ENCODE peak calls at places on chromosome 17, in ten cellular contexts. E, M, S, W, R, L, K, N, Q and C are unnamed samples.

GRCh38 chr17:47076171-47076570 is 97.1 kb upstream of the RPRML start:
- DNase-seq in E (no peak), R (no peak), K (peak; percentile 23), M (no peak), N (no peak), S (no peak), L (no peak), Q (no peak), W (no peak), C (no peak)

GRCh38 chr17:622356-622755 is 92.3 kb downstream of the VPS53 start:
- DNase-seq in S (no peak), N (no peak), R (no peak), K (peak; percentile 85), E (no peak), L (no peak), W (no peak), M (peak; percentile 55), Q (no peak), C (no peak)

GRCh38 chr17:491086-492014 is 138.7 kb upstream of the RPH3AL start:
- DNase-seq in W (no peak), Q (peak; percentile 59), K (peak; percentile 71), R (no peak), S (peak; percentile 56), L (peak; percentile 61), M (peak; percentile 42), N (peak; percentile 86), E (no peak), C (no peak)

GRCh38 chr17:76405967-76406647 is 21.7 kb downstream of the SPHK1 start:
- DNase-seq in N (peak; percentile 73), L (no peak), S (no peak), Q (no peak), M (no peak), R (no peak), K (no peak), W (peak; percentile 71), E (peak; percentile 96), C (peak; percentile 92)

GRCh38 chr17:73782641-73783381 is 138.6 kb upstream of the SDK2 start:
- DNase-seq in Q (no peak), N (no peak), M (no peak), R (peak; percentile 56), W (peak; percentile 21), E (peak; percentile 57), L (no peak), K (no peak), S (no peak), C (no peak)

GRCh38 chr17:81500026-81500425 is 12.6 kb downstream of the ACTG1 start:
- DNase-seq in Q (no peak), L (no peak), E (no peak), N (no peak), K (no peak), W (no peak), S (no peak), M (no peak), R (no peak), C (no peak)

GRCh38 chr17:73228748-73229236 is 32.9 kb downstream of the CPSF4L start:
- DNase-seq in Q (no peak), R (no peak), W (peak; percentile 29), N (peak; percentile 84), L (peak; percentile 24), M (peak; percentile 54), K (peak; percentile 88), S (no peak), E (peak; percentile 67), C (peak; percentile 22)

GRCh38 chr17:45006927-45007461 is 38.9 kb upstream of the C1QL1 start:
- DNase-seq in S (no peak), L (no peak), N (no peak), W (no peak), M (no peak), K (peak; percentile 29), Q (no peak), R (no peak), E (peak; percentile 62), C (no peak)

GRCh38 chr17:40560592-40561293 is 4.5 kb downstream of the CCR7 start:
- DNase-seq in Q (peak; percentile 75), N (peak; percentile 70), M (no peak), E (no peak), R (no peak), L (no peak), K (peak; percentile 37), W (no peak), S (peak; percentile 3), C (no peak)

GRCh38 chr17:55549140-55549539 is 37.9 kb upstream of the SMIM36 start:
- DNase-seq in K (peak; percentile 51), Q (peak; percentile 5), L (no peak), M (no peak), S (no peak), E (peak; percentile 35), R (no peak), W (no peak), N (no peak), C (no peak)

GRCh38 chr17:70563301-70563820 is 394.0 kb downstream of the KCNJ2 start:
- DNase-seq in M (peak; percentile 92), Q (no peak), L (no peak), R (no peak), S (no peak), K (peak; percentile 6), E (peak; percentile 98), W (peak; percentile 79), N (no peak), C (peak; percentile 3)

GRCh38 chr17:76138234-76138895 is 2.7 kb downstream of the FOXJ1 start:
- DNase-seq in N (peak; percentile 55), Q (no peak), E (peak; percentile 75), S (peak; percentile 73), W (no peak), L (no peak), R (no peak), M (no peak), K (no peak), C (peak; percentile 74)

GRCh38 chr17:61532818-61533217 is 58.2 kb downstream of the NACA2 start:
- DNase-seq in N (no peak), S (no peak), K (no peak), R (no peak), M (no peak), L (peak; percentile 41), Q (no peak), E (peak; percentile 95), W (no peak), C (no peak)

GRCh38 chr17:80031691-80032480 is 3.8 kb downstream of the TBC1D16 start:
- DNase-seq in R (no peak), Q (no peak), E (no peak), L (no peak), K (no peak), M (no peak), S (no peak), W (no peak), N (no peak), C (no peak)

GRCh38 chr17:74011963-74012362 is 191.5 kb upstream of the RPL38 start:
- DNase-seq in R (no peak), K (no peak), S (no peak), E (peak; percentile 86), W (peak; percentile 95), L (no peak), Q (no peak), M (no peak), N (no peak), C (peak; percentile 85)

GRCh38 chr17:7716901-7717755 is at the start of gene DNAH2:
- DNase-seq in K (peak; percentile 92), E (peak; percentile 96), W (peak; percentile 54), S (peak; percentile 84), M (peak; percentile 81), L (peak; percentile 94), Q (no peak), R (peak; percentile 91), N (peak; percentile 89), C (peak; percentile 87)

GRCh38 chr17:64017381-64017980 is 3.0 kb downstream of the ICAM2 start:
- DNase-seq in L (no peak), R (no peak), N (no peak), Q (no peak), W (no peak), S (no peak), M (peak; percentile 43), E (no peak), K (peak; percentile 38), C (no peak)

GRCh38 chr17:38428150-38428642 is at the start of gene ARHGAP23:
- DNase-seq in L (no peak), M (peak; percentile 52), E (peak; percentile 62), S (no peak), K (peak; percentile 83), W (no peak), Q (peak; percentile 26), R (no peak), N (peak; percentile 89), C (no peak)

GRCh38 chr17:77140878-77141767 is at the start of gene SEC14L1:
- DNase-seq in S (peak; percentile 28), L (peak; percentile 35), W (no peak), Q (peak; percentile 29), N (peak; percentile 81), E (peak; percentile 88), R (no peak), K (peak; percentile 72), M (no peak), C (peak; percentile 76)

GRCh38 chr17:74785096-74785980 is 9.2 kb upstream of the NAT9 start:
- DNase-seq in S (no peak), R (no peak), N (no peak), E (no peak), W (no peak), Q (no peak), K (no peak), M (no peak), L (no peak), C (no peak)

GRCh38 chr17:603405-604193 is 111.0 kb downstream of the VPS53 start:
- DNase-seq in Q (no peak), E (no peak), W (no peak), L (no peak), R (no peak), N (no peak), S (no peak), M (no peak), K (no peak), C (no peak)

GRCh38 chr17:31559647-31560501 is 168.4 kb downstream of the RAB11FIP4 start:
- DNase-seq in R (no peak), K (peak; percentile 70), L (no peak), E (no peak), M (peak; percentile 56), N (peak; percentile 82), W (no peak), S (no peak), Q (no peak), C (no peak)

GRCh38 chr17:45050680-45051059 is 762 bp downstream of the DCAKD start:
- DNase-seq in M (peak; percentile 44), W (no peak), S (no peak), L (no peak), R (no peak), E (peak; percentile 70), K (peak; percentile 65), N (no peak), Q (peak; percentile 25), C (peak; percentile 42)

GRCh38 chr17:2386400-2387085 is 14.3 kb downstream of the MNT start:
- DNase-seq in R (no peak), N (no peak), M (no peak), S (no peak), L (no peak), K (no peak), E (no peak), Q (no peak), W (no peak), C (no peak)

GRCh38 chr17:20989991-20990855 is 52.6 kb downstream of the USP22 start:
- DNase-seq in L (no peak), M (no peak), R (no peak), N (no peak), E (no peak), K (no peak), W (no peak), Q (no peak), S (no peak), C (no peak)

GRCh38 chr17:65959630-65960029 is 232.3 kb downstream of the CEP112 start:
- DNase-seq in N (no peak), S (no peak), Q (no peak), K (no peak), L (no peak), E (no peak), W (no peak), M (no peak), R (no peak), C (no peak)

GRCh38 chr17:49972486-49973270 is 3.7 kb downstream of the DLX4 start:
- DNase-seq in Q (no peak), S (no peak), L (no peak), N (no peak), R (no peak), W (no peak), K (no peak), M (no peak), E (no peak), C (no peak)

GRCh38 chr17:72185571-72185970 is 64.8 kb downstream of the SOX9 start:
- DNase-seq in Q (no peak), R (no peak), N (no peak), E (peak; percentile 63), L (no peak), S (no peak), K (no peak), M (no peak), W (no peak), C (peak; percentile 21)